ENCODE peak calls at places on chromosome 18, in seven cellular contexts. L, D, K, C, J, A and X are unnamed samples.

GRCh38 chr18:3323900-3324299 is 62.0 kb downstream of the MYL12B start:
- DNase-seq in L (no peak), D (no peak), K (no peak), C (no peak), J (no peak), A (no peak), X (no peak)

GRCh38 chr18:25187582-25188291 is 164.2 kb downstream of the ZNF521 start:
- DNase-seq in L (no peak), D (no peak), K (no peak), C (no peak), J (no peak), A (no peak), X (no peak)

GRCh38 chr18:5431836-5432575 is 111.8 kb downstream of the EPB41L3 start:
- DNase-seq in L (no peak), D (no peak), K (no peak), C (no peak), J (no peak), A (no peak), X (no peak)

GRCh38 chr18:59646228-59646945 is 50.8 kb downstream of the CCBE1 start:
- DNase-seq in L (no peak), D (no peak), K (no peak), C (no peak), J (no peak), A (no peak), X (no peak)

GRCh38 chr18:11176416-11176815 is 27.0 kb upstream of the PIEZO2 start:
- DNase-seq in L (no peak), D (no peak), K (peak), C (no peak), J (no peak), A (no peak), X (no peak)

GRCh38 chr18:79876497-79876896 is 75.0 kb downstream of the SLC66A2 start:
- DNase-seq in L (no peak), D (no peak), K (no peak), C (no peak), J (peak), A (peak), X (no peak)

GRCh38 chr18:72407048-72407447 is 137.1 kb downstream of the CBLN2 start:
- DNase-seq in L (no peak), D (no peak), K (no peak), C (no peak), J (no peak), A (no peak), X (no peak)

GRCh38 chr18:8732442-8733360 is 27.3 kb downstream of the MTCL1 start:
- DNase-seq in L (no peak), D (no peak), K (no peak), C (no peak), J (no peak), A (no peak), X (no peak)

GRCh38 chr18:78102135-78102534 is 852.5 kb downstream of the GALR1 start:
- DNase-seq in L (no peak), D (no peak), K (no peak), C (no peak), J (no peak), A (no peak), X (no peak)

GRCh38 chr18:77055429-77056310 is 76.9 kb downstream of the MBP start:
- DNase-seq in L (no peak), D (no peak), K (no peak), C (no peak), J (no peak), A (no peak), X (no peak)

GRCh38 chr18:50700245-50701165 is 119.3 kb downstream of the MRO start:
- DNase-seq in L (no peak), D (no peak), K (no peak), C (no peak), J (no peak), A (no peak), X (no peak)

GRCh38 chr18:25726278-25726677 is 364.1 kb downstream of the SS18 start:
- DNase-seq in L (no peak), D (no peak), K (peak), C (no peak), J (no peak), A (peak), X (no peak)

GRCh38 chr18:58556333-58557012 is 72.4 kb downstream of the ALPK2 start:
- DNase-seq in L (no peak), D (no peak), K (no peak), C (peak), J (no peak), A (peak), X (no peak)

GRCh38 chr18:9760641-9761040 is 52.5 kb downstream of the RAB31 start:
- DNase-seq in L (no peak), D (no peak), K (no peak), C (no peak), J (no peak), A (no peak), X (no peak)

GRCh38 chr18:8153887-8154583 is 455.2 kb upstream of the RAB12 start:
- DNase-seq in L (no peak), D (no peak), K (peak), C (peak), J (no peak), A (no peak), X (no peak)

GRCh38 chr18:48954837-48955527 is 4.2 kb upstream of the SMAD7 start:
- DNase-seq in L (peak), D (no peak), K (no peak), C (no peak), J (no peak), A (no peak), X (no peak)
- H3K4me3 ChIP-seq in L (no peak), D (no peak), K (no peak), C (no peak), J (no peak), A (no peak), X (no peak)

GRCh38 chr18:63567276-63567675 is 19.9 kb upstream of the SERPINB13 start:
- DNase-seq in L (no peak), D (no peak), K (peak), C (no peak), J (no peak), A (no peak), X (no peak)

GRCh38 chr18:63562284-63562683 is 20.1 kb downstream of the SERPINB12 start:
- DNase-seq in L (no peak), D (no peak), K (no peak), C (no peak), J (no peak), A (no peak), X (no peak)

GRCh38 chr18:63567825-63568224 is 19.3 kb upstream of the SERPINB13 start:
- DNase-seq in L (no peak), D (no peak), K (no peak), C (no peak), J (no peak), A (no peak), X (no peak)

GRCh38 chr18:63564021-63564420 is 21.9 kb downstream of the SERPINB12 start:
- DNase-seq in L (no peak), D (no peak), K (no peak), C (no peak), J (no peak), A (no peak), X (no peak)

GRCh38 chr18:63564576-63564975 is 22.4 kb downstream of the SERPINB12 start:
- DNase-seq in L (no peak), D (no peak), K (no peak), C (no peak), J (no peak), A (peak), X (no peak)
- TF ChIP-seq CTCF in L (no peak), D (no peak), K (no peak), C (no peak), J (no peak), A (no peak), X (no peak)

GRCh38 chr18:23250893-23251656 is 115.8 kb downstream of the CABLES1 start:
- DNase-seq in L (no peak), D (peak), K (peak), C (no peak), J (no peak), A (no peak), X (no peak)

GRCh38 chr18:23248826-23249225 is 113.5 kb downstream of the CABLES1 start:
- DNase-seq in L (no peak), D (no peak), K (no peak), C (no peak), J (no peak), A (no peak), X (no peak)

GRCh38 chr18:23247896-23248295 is 112.6 kb downstream of the CABLES1 start:
- DNase-seq in L (no peak), D (no peak), K (no peak), C (no peak), J (no peak), A (no peak), X (no peak)

GRCh38 chr18:23247363-23247762 is 112.1 kb downstream of the CABLES1 start:
- DNase-seq in L (no peak), D (no peak), K (no peak), C (no peak), J (no peak), A (no peak), X (no peak)

GRCh38 chr18:23249348-23249747 is 114.1 kb downstream of the CABLES1 start:
- DNase-seq in L (no peak), D (no peak), K (no peak), C (no peak), J (no peak), A (no peak), X (no peak)
- H3K4me3 ChIP-seq in L (no peak), D (no peak), K (no peak), C (no peak), J (no peak), A (no peak), X (no peak)

DNA sequence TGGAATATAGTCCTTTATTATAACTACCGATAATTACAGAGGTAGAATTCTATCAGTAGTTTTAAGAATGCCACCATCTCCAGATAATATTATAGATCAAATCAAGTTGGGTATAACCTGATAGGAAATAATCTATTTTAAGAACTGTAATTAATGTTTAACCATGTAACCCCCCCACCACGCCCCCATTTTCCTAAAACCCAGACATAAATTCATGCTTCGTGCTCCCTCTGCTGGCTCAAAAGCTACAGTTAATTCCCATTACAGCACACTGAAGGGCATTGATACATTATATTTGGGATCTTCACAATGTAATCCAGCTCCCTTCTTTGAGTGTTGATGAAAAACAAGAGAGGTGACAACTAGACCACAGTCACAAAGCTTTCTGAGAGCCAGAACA is 228.0 kb upstream of the SMAD7 start:
- DNase-seq in L (no peak), D (no peak), K (peak), C (peak), J (no peak), A (peak), X (no peak)
- TF ChIP-seq CTCF in L (peak), D (peak), K (peak), C (peak), J (peak), A (peak), X (peak)

DNA sequence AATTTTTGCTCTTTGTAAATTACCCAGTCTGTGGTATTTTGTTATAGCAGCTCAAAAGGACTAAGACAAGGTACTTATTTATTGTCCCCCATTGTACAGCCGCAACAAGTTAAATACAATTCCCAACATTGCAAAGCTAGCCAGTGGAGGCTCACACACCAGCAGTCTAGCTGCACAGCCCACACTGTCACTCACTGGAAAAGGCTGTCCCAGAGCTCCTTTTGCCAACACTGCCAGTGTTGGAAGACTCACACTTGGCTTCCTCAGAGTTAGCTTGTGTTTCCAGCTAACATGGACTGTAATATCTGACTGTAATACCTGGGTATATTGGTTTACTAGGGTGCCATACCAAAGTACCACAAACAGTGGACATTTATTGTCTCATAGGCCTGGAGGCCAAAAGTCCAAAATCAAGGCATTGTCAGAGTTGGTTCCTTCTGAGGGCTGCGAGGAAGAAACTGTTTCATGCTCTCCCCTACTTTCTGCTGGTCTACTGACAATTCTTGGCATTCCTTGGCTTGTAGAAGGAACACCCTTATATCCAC is 6.6 kb upstream of the DYM start:
- DNase-seq in L (no peak), D (no peak), K (no peak), C (no peak), J (no peak), A (no peak), X (no peak)
- H3K4me3 ChIP-seq in L (no peak), D (no peak), K (no peak), C (no peak), J (no peak), A (no peak), X (no peak)

GRCh38 chr18:41543815-41544214 is 411.2 kb upstream of the PIK3C3 start:
- DNase-seq in L (no peak), D (no peak), K (no peak), C (no peak), J (no peak), A (no peak), X (no peak)

GRCh38 chr18:41545091-41545888 is 409.7 kb upstream of the PIK3C3 start:
- DNase-seq in L (no peak), D (no peak), K (no peak), C (no peak), J (no peak), A (no peak), X (no peak)
- TF ChIP-seq CTCF in L (no peak), D (no peak), K (no peak), C (no peak), J (no peak), A (no peak), X (no peak)

GRCh38 chr18:40882468-40882867 is 1072.6 kb upstream of the PIK3C3 start:
- DNase-seq in L (no peak), D (no peak), K (no peak), C (no peak), J (peak), A (no peak), X (no peak)
- H3K4me3 ChIP-seq in L (no peak), D (no peak), K (no peak), C (no peak), J (no peak), A (no peak), X (no peak)

DNA sequence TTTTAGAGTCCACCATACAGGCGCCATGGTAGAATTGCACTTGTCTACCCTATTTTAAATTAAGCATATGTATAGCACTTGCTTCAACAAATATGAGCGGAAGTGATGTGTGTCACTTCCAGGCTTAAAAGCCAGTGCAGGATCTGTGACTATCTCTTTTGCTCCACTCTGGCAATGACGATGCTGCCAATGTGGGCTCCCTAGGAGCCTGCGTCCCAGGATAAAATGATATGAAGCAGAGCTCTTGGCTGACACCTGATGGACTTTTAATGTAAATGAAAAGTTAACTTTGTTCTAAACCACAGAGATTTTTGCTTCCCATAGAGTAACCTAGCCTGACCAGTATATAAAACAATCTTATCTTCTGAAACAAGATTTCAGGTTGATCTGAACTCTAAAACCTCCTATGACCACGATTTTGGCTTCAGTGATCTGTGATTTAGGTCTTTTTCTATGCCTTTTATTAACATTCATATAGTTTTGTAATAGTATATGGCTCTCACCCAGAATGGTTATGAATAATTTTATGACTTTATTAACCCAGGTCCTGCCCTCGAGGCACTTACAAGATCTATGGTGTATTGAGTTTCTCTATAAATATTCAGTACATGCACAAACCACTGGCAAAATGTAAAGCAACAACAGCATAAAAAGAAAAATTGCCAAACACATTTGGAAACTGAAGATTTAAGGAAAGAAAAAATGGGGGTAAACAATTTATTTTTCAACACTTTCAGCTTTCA is 422.5 kb upstream of the PIK3C3 start:
- DNase-seq in L (no peak), D (no peak), K (no peak), C (peak), J (no peak), A (peak), X (no peak)
- TF ChIP-seq CTCF in L (peak), D (no peak), K (no peak), C (peak), J (no peak), A (peak), X (peak)

GRCh38 chr18:34225218-34225553 is 473 bp upstream of the NOL4 start:
- DNase-seq in L (no peak), D (no peak), K (no peak), C (no peak), J (no peak), A (no peak), X (no peak)

GRCh38 chr18:34222396-34223163 is 2.1 kb downstream of the NOL4 start:
- DNase-seq in L (no peak), D (no peak), K (no peak), C (peak), J (peak), A (peak), X (no peak)

GRCh38 chr18:34223893-34224422 is 755 bp downstream of the NOL4 start:
- DNase-seq in L (no peak), D (no peak), K (no peak), C (no peak), J (no peak), A (no peak), X (no peak)

GRCh38 chr18:34223164-34223892 is 1.4 kb downstream of the NOL4 start:
- DNase-seq in L (no peak), D (no peak), K (no peak), C (peak), J (peak), A (peak), X (no peak)

DNA sequence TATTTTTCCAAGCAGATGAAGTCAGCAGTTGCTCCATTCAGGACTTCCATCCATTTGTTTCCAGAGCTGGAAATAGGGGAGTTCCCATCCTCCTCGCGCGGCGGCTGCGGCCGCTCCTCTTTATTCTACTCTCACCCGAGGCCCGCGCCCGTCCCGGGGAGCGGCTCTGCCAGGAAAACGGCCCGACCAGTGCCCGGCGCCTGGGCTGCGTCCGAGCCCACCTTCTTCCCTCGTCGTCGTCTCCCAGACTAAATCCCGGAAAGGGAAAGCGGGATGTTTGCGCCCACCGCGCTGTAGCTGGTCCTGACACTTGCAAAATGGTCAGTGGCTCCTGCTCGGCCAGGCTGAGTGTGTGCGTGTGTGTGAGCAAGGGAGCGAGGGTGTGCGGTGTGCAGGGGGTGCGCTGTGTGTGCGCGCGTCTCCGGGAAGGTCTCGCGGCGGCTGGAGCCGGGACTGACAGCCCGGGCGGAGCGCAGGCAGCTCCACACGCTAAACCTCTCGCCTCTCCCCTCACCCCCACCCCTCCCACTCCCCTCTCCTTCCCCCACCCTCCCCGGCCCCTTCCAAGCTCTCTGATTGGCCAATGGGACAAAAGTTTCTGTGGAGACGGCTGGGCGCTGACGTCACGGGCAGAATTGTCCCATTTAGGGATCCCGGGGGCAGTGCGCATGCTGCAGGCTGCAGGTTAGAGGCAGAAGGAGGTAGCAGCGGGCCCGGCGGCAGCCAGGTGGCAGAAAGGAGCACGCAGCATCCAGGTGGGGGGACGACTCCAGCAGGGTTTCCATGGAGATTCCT is at the start of gene NOL4:
- DNase-seq in L (no peak), D (peak), K (no peak), C (peak), J (peak), A (peak), X (no peak)
- H3K4me3 ChIP-seq in L (peak), D (peak), K (peak), C (peak), J (peak), A (peak), X (peak)